ENCODE peak calls at places on chromosomes 11 and 22, in ten cellular contexts. One of them, this sample, is unnamed.

GRCh38 chr11:69427906-69428880 is 53.3 kb upstream of the LINC01488 start:
- DNase-seq in neural progenitor cell: no peak
- DNase-seq in CD4-positive, alpha-beta T cell: no peak
- DNase-seq in transverse colon: no peak
- DNase-seq in mucosa of descending colon: no peak
- DNase-seq in adrenal gland: no peak
- DNase-seq in body of pancreas: peak; percentile 2
- DNase-seq in ascending aorta: no peak
- DNase-seq in GM13977: no peak
- DNase-seq in DND-41: no peak
- DNase-seq in this sample: no peak

GRCh38 chr11:35380603-35381002 is 38.8 kb downstream of the SLC1A2 start:
- DNase-seq in body of pancreas: no peak
- DNase-seq in DND-41: no peak
- DNase-seq in CD4-positive, alpha-beta T cell: no peak
- DNase-seq in adrenal gland: no peak
- DNase-seq in mucosa of descending colon: no peak
- DNase-seq in neural progenitor cell: no peak
- DNase-seq in GM13977: no peak
- DNase-seq in transverse colon: no peak
- DNase-seq in ascending aorta: no peak
- DNase-seq in this sample: no peak

GRCh38 chr11:44718612-44719390 is 8.0 kb upstream of the TSPAN18 start:
- DNase-seq in mucosa of descending colon: no peak
- DNase-seq in DND-41: no peak
- DNase-seq in ascending aorta: no peak
- DNase-seq in CD4-positive, alpha-beta T cell: no peak
- DNase-seq in body of pancreas: no peak
- DNase-seq in transverse colon: no peak
- DNase-seq in neural progenitor cell: no peak
- DNase-seq in adrenal gland: peak; percentile 71
- DNase-seq in GM13977: no peak
- DNase-seq in this sample: no peak

GRCh38 chr11:32210601-32211000 is 119.7 kb downstream of the RCN1 start:
- DNase-seq in adrenal gland: no peak
- DNase-seq in DND-41: no peak
- DNase-seq in body of pancreas: no peak
- DNase-seq in GM13977: no peak
- DNase-seq in CD4-positive, alpha-beta T cell: no peak
- DNase-seq in mucosa of descending colon: no peak
- DNase-seq in transverse colon: no peak
- DNase-seq in ascending aorta: no peak
- DNase-seq in neural progenitor cell: no peak
- DNase-seq in this sample: no peak

GRCh38 chr11:104803770-104804169 is 94.5 kb downstream of the CASP12 start:
- DNase-seq in transverse colon: no peak
- DNase-seq in ascending aorta: no peak
- DNase-seq in DND-41: no peak
- DNase-seq in neural progenitor cell: no peak
- DNase-seq in body of pancreas: no peak
- DNase-seq in GM13977: no peak
- DNase-seq in mucosa of descending colon: no peak
- DNase-seq in CD4-positive, alpha-beta T cell: no peak
- DNase-seq in adrenal gland: no peak
- DNase-seq in this sample: no peak

GRCh38 chr11:1766719-1767398 is 3.1 kb upstream of the CTSD start:
- DNase-seq in adrenal gland: peak; percentile 50
- DNase-seq in GM13977: no peak
- DNase-seq in transverse colon: no peak
- DNase-seq in mucosa of descending colon: no peak
- DNase-seq in body of pancreas: peak; percentile 9
- DNase-seq in DND-41: no peak
- DNase-seq in CD4-positive, alpha-beta T cell: no peak
- DNase-seq in neural progenitor cell: no peak
- DNase-seq in ascending aorta: peak; percentile 61
- DNase-seq in this sample: no peak

GRCh38 chr11:130608267-130608666 is 159.8 kb downstream of the ADAMTS15 start:
- DNase-seq in CD4-positive, alpha-beta T cell: no peak
- DNase-seq in GM13977: no peak
- DNase-seq in DND-41: no peak
- DNase-seq in mucosa of descending colon: no peak
- DNase-seq in transverse colon: no peak
- DNase-seq in ascending aorta: no peak
- DNase-seq in adrenal gland: no peak
- DNase-seq in neural progenitor cell: no peak
- DNase-seq in body of pancreas: no peak
- DNase-seq in this sample: no peak

GRCh38 chr11:108958446-108959123 is 293.7 kb downstream of the DDX10 start:
- DNase-seq in transverse colon: no peak
- DNase-seq in body of pancreas: no peak
- DNase-seq in neural progenitor cell: no peak
- DNase-seq in CD4-positive, alpha-beta T cell: no peak
- DNase-seq in adrenal gland: peak; percentile 62
- DNase-seq in GM13977: peak; percentile 13
- DNase-seq in DND-41: no peak
- DNase-seq in ascending aorta: no peak
- DNase-seq in mucosa of descending colon: no peak
- DNase-seq in this sample: no peak

GRCh38 chr11:12552677-12553076 is 121.5 kb upstream of the TEAD1 start:
- DNase-seq in ascending aorta: no peak
- DNase-seq in body of pancreas: no peak
- DNase-seq in mucosa of descending colon: peak; percentile 30
- DNase-seq in transverse colon: peak; percentile 36
- DNase-seq in CD4-positive, alpha-beta T cell: no peak
- DNase-seq in DND-41: no peak
- DNase-seq in adrenal gland: no peak
- DNase-seq in neural progenitor cell: no peak
- DNase-seq in GM13977: no peak
- DNase-seq in this sample: no peak

GRCh38 chr11:10066441-10066840 is 227.6 kb downstream of the SBF2 start:
- DNase-seq in transverse colon: no peak
- DNase-seq in body of pancreas: no peak
- DNase-seq in DND-41: no peak
- DNase-seq in mucosa of descending colon: no peak
- DNase-seq in GM13977: no peak
- DNase-seq in CD4-positive, alpha-beta T cell: no peak
- DNase-seq in adrenal gland: no peak
- DNase-seq in neural progenitor cell: no peak
- DNase-seq in ascending aorta: no peak
- DNase-seq in this sample: no peak

GRCh38 chr22:48835364-48835763 is 992.3 kb downstream of the BRD1 start:
- DNase-seq in transverse colon: no peak
- DNase-seq in body of pancreas: no peak
- DNase-seq in GM13977: no peak
- DNase-seq in mucosa of descending colon: no peak
- DNase-seq in ascending aorta: peak; percentile 27
- DNase-seq in CD4-positive, alpha-beta T cell: no peak
- DNase-seq in DND-41: no peak
- DNase-seq in adrenal gland: no peak
- DNase-seq in neural progenitor cell: no peak
- DNase-seq in this sample: no peak

GRCh38 chr22:26953380-26953807 is 296.0 kb downstream of the MIAT start:
- DNase-seq in CD4-positive, alpha-beta T cell: no peak
- DNase-seq in GM13977: no peak
- DNase-seq in adrenal gland: no peak
- DNase-seq in ascending aorta: no peak
- DNase-seq in mucosa of descending colon: no peak
- DNase-seq in neural progenitor cell: no peak
- DNase-seq in body of pancreas: no peak
- DNase-seq in DND-41: no peak
- DNase-seq in transverse colon: no peak
- DNase-seq in this sample: no peak

GRCh38 chr11:68369756-68370155 is 57.4 kb downstream of the LRP5 start:
- DNase-seq in DND-41: no peak
- DNase-seq in body of pancreas: no peak
- DNase-seq in neural progenitor cell: no peak
- DNase-seq in CD4-positive, alpha-beta T cell: no peak
- DNase-seq in GM13977: no peak
- DNase-seq in mucosa of descending colon: no peak
- DNase-seq in adrenal gland: no peak
- DNase-seq in transverse colon: no peak
- DNase-seq in ascending aorta: no peak
- DNase-seq in this sample: no peak

GRCh38 chr11:134346101-134346975 is 14.6 kb downstream of the GLB1L2 start:
- DNase-seq in transverse colon: no peak
- DNase-seq in ascending aorta: peak; percentile 53
- DNase-seq in DND-41: peak; percentile 1
- DNase-seq in CD4-positive, alpha-beta T cell: no peak
- DNase-seq in adrenal gland: no peak
- DNase-seq in mucosa of descending colon: peak; percentile 0
- DNase-seq in body of pancreas: no peak
- DNase-seq in GM13977: no peak
- DNase-seq in neural progenitor cell: no peak
- DNase-seq in this sample: no peak

GRCh38 chr11:29448246-29448877 is 568.5 kb downstream of the KCNA4 start:
- DNase-seq in ascending aorta: no peak
- DNase-seq in neural progenitor cell: peak; percentile 52
- DNase-seq in GM13977: no peak
- DNase-seq in CD4-positive, alpha-beta T cell: no peak
- DNase-seq in DND-41: no peak
- DNase-seq in mucosa of descending colon: no peak
- DNase-seq in adrenal gland: peak; percentile 77
- DNase-seq in body of pancreas: no peak
- DNase-seq in transverse colon: no peak
- DNase-seq in this sample: no peak

GRCh38 chr11:95150977-95151684 is 61.5 kb downstream of the ENDOD1 start:
- DNase-seq in neural progenitor cell: peak; percentile 97
- DNase-seq in CD4-positive, alpha-beta T cell: peak; percentile 83
- DNase-seq in transverse colon: peak; percentile 95
- DNase-seq in body of pancreas: peak; percentile 91
- DNase-seq in GM13977: peak; percentile 89
- DNase-seq in ascending aorta: peak; percentile 96
- DNase-seq in adrenal gland: peak; percentile 96
- DNase-seq in mucosa of descending colon: peak; percentile 93
- DNase-seq in DND-41: peak; percentile 78
- DNase-seq in this sample: peak; percentile 90
- TF ChIP-seq CTCF in neural progenitor cell: peak; percentile 72
- TF ChIP-seq CTCF in CD4-positive, alpha-beta T cell: peak; percentile 97
- TF ChIP-seq CTCF in transverse colon: peak; percentile 70
- TF ChIP-seq CTCF in body of pancreas: peak; percentile 96
- TF ChIP-seq CTCF in GM13977: peak; percentile 78
- TF ChIP-seq CTCF in ascending aorta: peak; percentile 95
- TF ChIP-seq CTCF in adrenal gland: peak; percentile 92
- TF ChIP-seq CTCF in mucosa of descending colon: peak; percentile 56
- TF ChIP-seq CTCF in DND-41: peak; percentile 81
- TF ChIP-seq CTCF in this sample: peak; percentile 68

GRCh38 chr22:19473578-19473977 is 5.4 kb downstream of the UFD1 start:
- DNase-seq in adrenal gland: peak; percentile 56
- DNase-seq in ascending aorta: no peak
- DNase-seq in GM13977: no peak
- DNase-seq in CD4-positive, alpha-beta T cell: no peak
- DNase-seq in mucosa of descending colon: no peak
- DNase-seq in transverse colon: no peak
- DNase-seq in body of pancreas: no peak
- DNase-seq in DND-41: no peak
- DNase-seq in neural progenitor cell: no peak
- DNase-seq in this sample: no peak
- TF ChIP-seq CTCF in adrenal gland: no peak
- TF ChIP-seq CTCF in ascending aorta: no peak
- TF ChIP-seq CTCF in GM13977: no peak
- TF ChIP-seq CTCF in CD4-positive, alpha-beta T cell: no peak
- TF ChIP-seq CTCF in mucosa of descending colon: no peak
- TF ChIP-seq CTCF in transverse colon: no peak
- TF ChIP-seq CTCF in body of pancreas: no peak
- TF ChIP-seq CTCF in DND-41: no peak
- TF ChIP-seq CTCF in neural progenitor cell: no peak
- TF ChIP-seq CTCF in this sample: no peak

GRCh38 chr11:46489668-46490560 is 98.3 kb upstream of the CHRM4 start:
- DNase-seq in neural progenitor cell: peak; percentile 55
- DNase-seq in mucosa of descending colon: peak; percentile 61
- DNase-seq in DND-41: peak; percentile 44
- DNase-seq in body of pancreas: no peak
- DNase-seq in GM13977: peak; percentile 43
- DNase-seq in adrenal gland: no peak
- DNase-seq in ascending aorta: no peak
- DNase-seq in transverse colon: peak; percentile 19
- DNase-seq in CD4-positive, alpha-beta T cell: peak; percentile 2
- DNase-seq in this sample: peak; percentile 48
- TF ChIP-seq CTCF in neural progenitor cell: peak; percentile 66
- TF ChIP-seq CTCF in mucosa of descending colon: peak; percentile 37
- TF ChIP-seq CTCF in DND-41: peak; percentile 80
- TF ChIP-seq CTCF in body of pancreas: peak; percentile 36
- TF ChIP-seq CTCF in GM13977: peak; percentile 65
- TF ChIP-seq CTCF in adrenal gland: no peak
- TF ChIP-seq CTCF in ascending aorta: no peak
- TF ChIP-seq CTCF in transverse colon: peak; percentile 33
- TF ChIP-seq CTCF in CD4-positive, alpha-beta T cell: peak; percentile 42
- TF ChIP-seq CTCF in this sample: peak; percentile 47

GRCh38 chr11:59761985-59762384 is 6.8 kb downstream of the STX3 start:
- DNase-seq in body of pancreas: no peak
- DNase-seq in neural progenitor cell: no peak
- DNase-seq in CD4-positive, alpha-beta T cell: no peak
- DNase-seq in transverse colon: no peak
- DNase-seq in GM13977: no peak
- DNase-seq in adrenal gland: peak; percentile 62
- DNase-seq in mucosa of descending colon: no peak
- DNase-seq in DND-41: no peak
- DNase-seq in ascending aorta: no peak
- DNase-seq in this sample: no peak

GRCh38 chr11:59756496-59756840 is 1.3 kb downstream of the STX3 start:
- DNase-seq in body of pancreas: no peak
- DNase-seq in ascending aorta: no peak
- DNase-seq in DND-41: no peak
- DNase-seq in neural progenitor cell: no peak
- DNase-seq in GM13977: no peak
- DNase-seq in CD4-positive, alpha-beta T cell: no peak
- DNase-seq in transverse colon: no peak
- DNase-seq in adrenal gland: no peak
- DNase-seq in mucosa of descending colon: no peak
- DNase-seq in this sample: no peak

GRCh38 chr11:59756845-59757244 is 1.7 kb downstream of the STX3 start:
- DNase-seq in GM13977: no peak
- DNase-seq in DND-41: no peak
- DNase-seq in mucosa of descending colon: peak; percentile 64
- DNase-seq in neural progenitor cell: no peak
- DNase-seq in ascending aorta: no peak
- DNase-seq in transverse colon: peak; percentile 77
- DNase-seq in adrenal gland: peak; percentile 70
- DNase-seq in CD4-positive, alpha-beta T cell: no peak
- DNase-seq in body of pancreas: peak; percentile 65
- DNase-seq in this sample: peak; percentile 64

GRCh38 chr11:59758638-59759037 is 3.5 kb downstream of the STX3 start:
- DNase-seq in CD4-positive, alpha-beta T cell: no peak
- DNase-seq in ascending aorta: no peak
- DNase-seq in DND-41: no peak
- DNase-seq in GM13977: no peak
- DNase-seq in body of pancreas: no peak
- DNase-seq in adrenal gland: no peak
- DNase-seq in mucosa of descending colon: no peak
- DNase-seq in transverse colon: no peak
- DNase-seq in neural progenitor cell: no peak
- DNase-seq in this sample: no peak

DNA sequence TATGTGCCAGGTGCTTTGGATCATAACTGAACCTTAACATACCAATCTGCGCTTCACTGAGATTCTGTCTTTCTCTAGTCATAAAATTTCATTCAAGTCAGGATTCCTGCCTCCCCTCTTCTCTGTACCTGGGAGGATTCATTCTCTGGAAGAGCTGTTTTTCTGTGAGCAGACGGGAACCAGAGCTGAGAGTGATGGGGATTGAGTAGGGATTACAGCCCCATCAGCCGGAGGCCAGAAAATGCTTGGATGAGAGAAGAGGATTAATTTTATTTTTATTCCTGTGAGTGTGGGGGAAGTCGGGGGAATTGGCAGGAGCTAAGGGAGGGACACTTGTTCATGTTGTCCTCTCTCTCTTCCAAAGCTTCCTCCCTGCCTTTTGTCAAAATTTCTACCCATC is 4.7 kb downstream of the STX3 start:
- DNase-seq in ascending aorta: no peak
- DNase-seq in neural progenitor cell: no peak
- DNase-seq in DND-41: no peak
- DNase-seq in CD4-positive, alpha-beta T cell: no peak
- DNase-seq in adrenal gland: no peak
- DNase-seq in GM13977: no peak
- DNase-seq in body of pancreas: no peak
- DNase-seq in transverse colon: no peak
- DNase-seq in mucosa of descending colon: no peak
- DNase-seq in this sample: no peak
- TF ChIP-seq CTCF in ascending aorta: no peak
- TF ChIP-seq CTCF in neural progenitor cell: no peak
- TF ChIP-seq CTCF in DND-41: no peak
- TF ChIP-seq CTCF in CD4-positive, alpha-beta T cell: no peak
- TF ChIP-seq CTCF in adrenal gland: no peak
- TF ChIP-seq CTCF in GM13977: no peak
- TF ChIP-seq CTCF in body of pancreas: no peak
- TF ChIP-seq CTCF in transverse colon: no peak
- TF ChIP-seq CTCF in mucosa of descending colon: no peak
- TF ChIP-seq CTCF in this sample: no peak

This sample was measured in Calu3.